ENCODE peak calls at places on chromosomes 6 and 20, in five cellular contexts. One of them, this sample, is unnamed. For H3K27me3, the result is how much of the 10 kb centered on the place peaks cover.

GRCh38 chr6:32081676-32082075 is 27.5 kb downstream of the TNXB start:
- DNase-seq in IMR-90: no peak
- DNase-seq in neural progenitor cell: no peak
- DNase-seq in HCT116: no peak
- DNase-seq in DND-41: no peak
- DNase-seq in this sample: no peak

GRCh38 chr6:29792123-29793035 is 35.2 kb upstream of the HLA-G start:
- DNase-seq in DND-41: no peak
- DNase-seq in HCT116: no peak
- DNase-seq in IMR-90: no peak
- DNase-seq in neural progenitor cell: peak
- DNase-seq in this sample: peak

GRCh38 chr6:36268478-36269248 is 1.2 kb upstream of the PNPLA1 start:
- DNase-seq in IMR-90: peak
- DNase-seq in DND-41: no peak
- DNase-seq in neural progenitor cell: no peak
- DNase-seq in HCT116: no peak
- DNase-seq in this sample: no peak

GRCh38 chr6:119612176-119612870 is 262.8 kb upstream of the MAN1A1 start:
- DNase-seq in neural progenitor cell: no peak
- DNase-seq in HCT116: no peak
- DNase-seq in DND-41: no peak
- DNase-seq in IMR-90: peak
- DNase-seq in this sample: no peak

GRCh38 chr6:21511891-21512550 is 81.5 kb upstream of the SOX4 start:
- DNase-seq in DND-41: no peak
- DNase-seq in IMR-90: no peak
- DNase-seq in HCT116: no peak
- DNase-seq in neural progenitor cell: no peak
- DNase-seq in this sample: no peak

GRCh38 chr6:166167801-166168615 is at the start of gene TBXT:
- DNase-seq in IMR-90: no peak
- DNase-seq in HCT116: no peak
- DNase-seq in neural progenitor cell: peak
- DNase-seq in DND-41: no peak
- DNase-seq in this sample: peak

GRCh38 chr20:5863040-5863811 is 87.1 kb downstream of the TRMT6 start:
- DNase-seq in neural progenitor cell: no peak
- DNase-seq in DND-41: no peak
- DNase-seq in HCT116: no peak
- DNase-seq in IMR-90: peak
- DNase-seq in this sample: peak

GRCh38 chr6:90938116-90938515 is 351.2 kb upstream of the MAP3K7 start:
- DNase-seq in IMR-90: no peak
- DNase-seq in HCT116: no peak
- DNase-seq in neural progenitor cell: no peak
- DNase-seq in DND-41: no peak
- DNase-seq in this sample: peak

GRCh38 chr6:44268095-44268628 is 2.1 kb upstream of the TMEM151B start:
- DNase-seq in neural progenitor cell: peak
- DNase-seq in HCT116: no peak
- DNase-seq in IMR-90: peak
- DNase-seq in DND-41: peak
- DNase-seq in this sample: peak

GRCh38 chr6:79612918-79613317 is 18.2 kb upstream of the SH3BGRL2 start:
- DNase-seq in IMR-90: no peak
- DNase-seq in DND-41: no peak
- DNase-seq in neural progenitor cell: no peak
- DNase-seq in HCT116: no peak
- DNase-seq in this sample: no peak

GRCh38 chr6:103672169-103672568 is 1187.5 kb downstream of the HACE1 start:
- DNase-seq in HCT116: peak
- DNase-seq in DND-41: no peak
- DNase-seq in IMR-90: no peak
- DNase-seq in neural progenitor cell: peak
- DNase-seq in this sample: peak

GRCh38 chr6:38493929-38494547 is 145.7 kb downstream of the BTBD9 start:
- DNase-seq in IMR-90: peak
- DNase-seq in HCT116: peak
- DNase-seq in neural progenitor cell: peak
- DNase-seq in DND-41: peak
- DNase-seq in this sample: peak

GRCh38 chr6:105400501-105400900 is 2.4 kb downstream of the PREP start:
- DNase-seq in IMR-90: no peak
- DNase-seq in DND-41: no peak
- DNase-seq in HCT116: no peak
- DNase-seq in neural progenitor cell: peak
- DNase-seq in this sample: no peak

GRCh38 chr6:52910091-52910490 is 593 bp upstream of the GSTA3 start:
- DNase-seq in IMR-90: no peak
- DNase-seq in DND-41: no peak
- DNase-seq in neural progenitor cell: no peak
- DNase-seq in HCT116: no peak
- DNase-seq in this sample: no peak

GRCh38 chr6:107847844-107848802 is 24.0 kb upstream of the SCML4 start:
- DNase-seq in IMR-90: peak
- DNase-seq in neural progenitor cell: peak
- DNase-seq in HCT116: peak
- DNase-seq in DND-41: peak
- DNase-seq in this sample: peak

GRCh38 chr6:49576618-49577017 is 26.1 kb downstream of the C6orf141 start:
- DNase-seq in DND-41: no peak
- DNase-seq in neural progenitor cell: no peak
- DNase-seq in HCT116: no peak
- DNase-seq in IMR-90: no peak
- DNase-seq in this sample: peak

GRCh38 chr6:111377558-111378120 is 105.4 kb downstream of the REV3L start:
- DNase-seq in neural progenitor cell: no peak
- DNase-seq in IMR-90: peak
- DNase-seq in DND-41: no peak
- DNase-seq in HCT116: no peak
- DNase-seq in this sample: no peak

GRCh38 chr20:3847419-3847940 is 846 bp downstream of the MAVS start:
- DNase-seq in DND-41: no peak
- DNase-seq in IMR-90: no peak
- DNase-seq in HCT116: no peak
- DNase-seq in neural progenitor cell: no peak
- DNase-seq in this sample: peak

DNA sequence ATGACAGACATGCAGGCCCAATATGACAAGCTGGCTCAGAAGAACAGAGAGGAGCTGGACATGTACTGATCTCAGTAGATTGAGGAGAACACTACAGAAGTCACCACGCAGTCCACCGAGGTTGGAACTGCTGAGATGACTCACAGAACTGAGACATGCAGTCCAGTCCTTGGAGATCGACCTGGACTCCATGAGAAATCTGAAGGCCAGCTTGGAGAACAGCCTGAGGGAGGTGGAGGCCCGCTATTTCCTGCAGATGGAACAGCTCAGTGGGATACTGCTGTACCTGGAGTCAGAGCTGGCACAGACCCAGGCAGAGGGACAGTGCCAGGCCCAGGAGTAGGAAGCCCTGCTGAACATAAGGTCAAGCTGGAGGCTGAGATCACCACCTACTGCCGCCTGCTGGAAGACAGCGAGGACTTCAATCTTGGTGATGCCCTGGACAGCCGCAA is 21.3 kb downstream of the RNF114 start:
- DNase-seq in IMR-90: no peak
- DNase-seq in neural progenitor cell: no peak
- DNase-seq in HCT116: no peak
- DNase-seq in DND-41: no peak
- DNase-seq in this sample: no peak
- TF ChIP-seq CTCF in IMR-90: no peak
- TF ChIP-seq CTCF in neural progenitor cell: no peak
- TF ChIP-seq CTCF in HCT116: peak
- TF ChIP-seq CTCF in DND-41: no peak
- TF ChIP-seq CTCF in this sample: no peak

GRCh38 chr6:28589952-28590340 is 64.3 kb downstream of the GPX5 start:
- DNase-seq in IMR-90: no peak
- DNase-seq in HCT116: no peak
- DNase-seq in neural progenitor cell: peak
- DNase-seq in DND-41: no peak
- DNase-seq in this sample: no peak

GRCh38 chr6:28589234-28589951 is 63.7 kb downstream of the GPX5 start:
- DNase-seq in HCT116: peak
- DNase-seq in DND-41: no peak
- DNase-seq in neural progenitor cell: peak
- DNase-seq in IMR-90: peak
- DNase-seq in this sample: peak

GRCh38 chr6:28587011-28587745 is 61.5 kb downstream of the GPX5 start:
- DNase-seq in DND-41: no peak
- DNase-seq in neural progenitor cell: peak
- DNase-seq in IMR-90: no peak
- DNase-seq in HCT116: no peak
- DNase-seq in this sample: peak

GRCh38 chr6:28586273-28586672 is 60.6 kb downstream of the GPX5 start:
- DNase-seq in neural progenitor cell: no peak
- DNase-seq in DND-41: no peak
- DNase-seq in HCT116: no peak
- DNase-seq in IMR-90: no peak
- DNase-seq in this sample: peak

DNA sequence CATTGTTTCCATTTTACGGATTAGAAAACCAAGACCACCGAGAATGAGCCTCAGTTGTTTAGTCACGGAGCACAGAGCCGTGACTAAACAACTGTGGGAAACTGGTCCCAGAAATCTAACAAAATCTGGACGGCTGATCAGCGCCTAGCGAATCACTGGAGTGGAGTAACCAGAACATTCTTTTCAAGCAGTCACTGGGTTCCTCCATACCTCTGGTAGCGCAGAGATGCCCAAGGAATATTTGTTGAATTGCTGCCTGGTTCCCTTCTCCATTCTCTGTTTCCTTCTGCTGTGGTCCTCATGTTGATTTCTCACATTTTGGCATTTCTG is 62.0 kb downstream of the GPX5 start:
- DNase-seq in HCT116: no peak
- DNase-seq in neural progenitor cell: peak
- DNase-seq in DND-41: no peak
- DNase-seq in IMR-90: no peak
- DNase-seq in this sample: no peak
- H3K9ac ChIP-seq in HCT116: no peak
- H3K9ac ChIP-seq in neural progenitor cell: peak
- H3K9ac ChIP-seq in DND-41: no peak
- H3K9ac ChIP-seq in IMR-90: no peak
- H3K9ac ChIP-seq in this sample: peak

GRCh38 chr20:2637246-2637645 is 15.2 kb upstream of the NOP56 start:
- DNase-seq in HCT116: no peak
- DNase-seq in DND-41: no peak
- DNase-seq in neural progenitor cell: no peak
- DNase-seq in IMR-90: no peak
- DNase-seq in this sample: no peak
- H3K27me3 ChIP-seq in HCT116: under half
- H3K27me3 ChIP-seq in DND-41: under half
- H3K27me3 ChIP-seq in neural progenitor cell: under half
- H3K27me3 ChIP-seq in IMR-90: under half
- H3K27me3 ChIP-seq in this sample: under half

GRCh38 chr6:148746363-148747144 is at the start of gene UST:
- DNase-seq in DND-41: peak
- DNase-seq in IMR-90: peak
- DNase-seq in HCT116: peak
- DNase-seq in neural progenitor cell: peak
- DNase-seq in this sample: peak

GRCh38 chr6:148745926-148746325 is 904 bp upstream of the UST start:
- DNase-seq in DND-41: no peak
- DNase-seq in neural progenitor cell: no peak
- DNase-seq in IMR-90: no peak
- DNase-seq in HCT116: no peak
- DNase-seq in this sample: peak

GRCh38 chr6:148747145-148747492 is 289 bp downstream of the UST start:
- DNase-seq in HCT116: no peak
- DNase-seq in neural progenitor cell: no peak
- DNase-seq in IMR-90: peak
- DNase-seq in DND-41: no peak
- DNase-seq in this sample: peak

GRCh38 chr6:148749678-148750077 is 2.8 kb downstream of the UST start:
- DNase-seq in IMR-90: no peak
- DNase-seq in HCT116: no peak
- DNase-seq in neural progenitor cell: no peak
- DNase-seq in DND-41: no peak
- DNase-seq in this sample: no peak

GRCh38 chr6:148747493-148748160 is 797 bp downstream of the UST start:
- DNase-seq in IMR-90: peak
- DNase-seq in HCT116: no peak
- DNase-seq in DND-41: peak
- DNase-seq in neural progenitor cell: peak
- DNase-seq in this sample: peak
- TF ChIP-seq CTCF in IMR-90: peak
- TF ChIP-seq CTCF in HCT116: peak
- TF ChIP-seq CTCF in DND-41: peak
- TF ChIP-seq CTCF in neural progenitor cell: peak
- TF ChIP-seq CTCF in this sample: peak